ENCODE peak calls at places on chromosomes 3 and 15, in four cellular contexts. One of them, this sample, is unnamed.

GRCh38 chr3:141412087-141412935 is 44.0 kb downstream of the ZBTB38 start:
- DNase-seq in astrocyte of the spinal cord: peak
- DNase-seq in G401: peak
- DNase-seq in EH: peak
- DNase-seq in this sample: peak

GRCh38 chr3:185851959-185852358 is 27.1 kb upstream of the IGF2BP2 start:
- DNase-seq in astrocyte of the spinal cord: no peak
- DNase-seq in G401: no peak
- DNase-seq in EH: no peak
- DNase-seq in this sample: no peak

GRCh38 chr3:182083112-182083511 is 371.4 kb downstream of the SOX2 start:
- DNase-seq in astrocyte of the spinal cord: peak
- DNase-seq in G401: no peak
- DNase-seq in EH: no peak
- DNase-seq in this sample: no peak

GRCh38 chr3:169227911-169228310 is 435.6 kb downstream of the MECOM start:
- DNase-seq in astrocyte of the spinal cord: peak
- DNase-seq in G401: no peak
- DNase-seq in EH: peak
- DNase-seq in this sample: no peak

GRCh38 chr15:80999623-81000036 is 1.1 kb upstream of the TLNRD1 start:
- DNase-seq in astrocyte of the spinal cord: no peak
- DNase-seq in G401: no peak
- DNase-seq in EH: no peak
- DNase-seq in this sample: no peak

GRCh38 chr3:170745211-170745718 is 124.7 kb downstream of the RPL22L1 start:
- DNase-seq in astrocyte of the spinal cord: peak
- DNase-seq in G401: no peak
- DNase-seq in EH: peak
- DNase-seq in this sample: no peak

GRCh38 chr3:42515391-42515916 is 13.0 kb downstream of the VIPR1 start:
- DNase-seq in astrocyte of the spinal cord: no peak
- DNase-seq in G401: peak
- DNase-seq in EH: no peak
- DNase-seq in this sample: peak

GRCh38 chr3:4805662-4806061 is 173.6 kb upstream of the BHLHE40 start:
- DNase-seq in astrocyte of the spinal cord: no peak
- DNase-seq in G401: no peak
- DNase-seq in EH: no peak
- DNase-seq in this sample: no peak

This sample was measured in Ammon's horn.